ENCODE peak calls at places on chromosomes 6 and 20, in eight cellular contexts. One of them, this sample, is unnamed.

GRCh38 chr6:147078602-147079001 is 125.6 kb upstream of the STXBP5 start:
- DNase-seq in fibroblast of the aortic adventitia: no peak
- DNase-seq in cardiac fibroblast: no peak
- DNase-seq in WTC11: no peak
- DNase-seq in foreskin fibroblast: peak; percentile 31
- DNase-seq in lung: no peak
- DNase-seq in Calu3: no peak
- DNase-seq in epithelial cell of esophagus: no peak
- DNase-seq in this sample: no peak

GRCh38 chr6:10613077-10613476 is 81.3 kb downstream of the C6orf52 start:
- DNase-seq in lung: no peak
- DNase-seq in epithelial cell of esophagus: no peak
- DNase-seq in fibroblast of the aortic adventitia: peak; percentile 47
- DNase-seq in foreskin fibroblast: no peak
- DNase-seq in WTC11: no peak
- DNase-seq in Calu3: no peak
- DNase-seq in cardiac fibroblast: no peak
- DNase-seq in this sample: no peak

GRCh38 chr20:26163890-26164289 is 467.2 kb upstream of the ZNF337 start:
- DNase-seq in foreskin fibroblast: peak; percentile 52
- DNase-seq in cardiac fibroblast: peak; percentile 78
- DNase-seq in WTC11: no peak
- DNase-seq in epithelial cell of esophagus: peak; percentile 27
- DNase-seq in lung: no peak
- DNase-seq in Calu3: no peak
- DNase-seq in fibroblast of the aortic adventitia: peak; percentile 81
- DNase-seq in this sample: peak; percentile 76

GRCh38 chr6:118400582-118400981 is 147.5 kb upstream of the PLN start:
- DNase-seq in Calu3: no peak
- DNase-seq in lung: no peak
- DNase-seq in epithelial cell of esophagus: peak; percentile 22
- DNase-seq in foreskin fibroblast: no peak
- DNase-seq in fibroblast of the aortic adventitia: no peak
- DNase-seq in cardiac fibroblast: no peak
- DNase-seq in WTC11: no peak
- DNase-seq in this sample: no peak

GRCh38 chr6:53924821-53925422 is 130.1 kb downstream of the LRRC1 start:
- DNase-seq in foreskin fibroblast: no peak
- DNase-seq in WTC11: no peak
- DNase-seq in fibroblast of the aortic adventitia: no peak
- DNase-seq in cardiac fibroblast: no peak
- DNase-seq in Calu3: no peak
- DNase-seq in epithelial cell of esophagus: no peak
- DNase-seq in lung: no peak
- DNase-seq in this sample: no peak

GRCh38 chr20:63129991-63130653 is 85.8 kb downstream of the YTHDF1 start:
- DNase-seq in Calu3: no peak
- DNase-seq in epithelial cell of esophagus: no peak
- DNase-seq in lung: no peak
- DNase-seq in WTC11: peak; percentile 20
- DNase-seq in cardiac fibroblast: no peak
- DNase-seq in foreskin fibroblast: no peak
- DNase-seq in fibroblast of the aortic adventitia: no peak
- DNase-seq in this sample: no peak

GRCh38 chr6:142647436-142648389 is 297.3 kb downstream of the HIVEP2 start:
- DNase-seq in cardiac fibroblast: no peak
- DNase-seq in Calu3: no peak
- DNase-seq in lung: no peak
- DNase-seq in foreskin fibroblast: no peak
- DNase-seq in fibroblast of the aortic adventitia: no peak
- DNase-seq in WTC11: peak; percentile 20
- DNase-seq in epithelial cell of esophagus: no peak
- DNase-seq in this sample: peak; percentile 18

GRCh38 chr6:41941280-41942044 is at the start of gene CCND3:
- DNase-seq in Calu3: peak; percentile 96
- DNase-seq in WTC11: peak; percentile 81
- DNase-seq in epithelial cell of esophagus: peak; percentile 93
- DNase-seq in fibroblast of the aortic adventitia: peak; percentile 82
- DNase-seq in cardiac fibroblast: peak; percentile 93
- DNase-seq in lung: peak; percentile 91
- DNase-seq in foreskin fibroblast: peak; percentile 92
- DNase-seq in this sample: no peak

GRCh38 chr20:57392512-57393271 is 1.5 kb downstream of the RBM38 start:
- DNase-seq in fibroblast of the aortic adventitia: no peak
- DNase-seq in epithelial cell of esophagus: peak; percentile 29
- DNase-seq in cardiac fibroblast: no peak
- DNase-seq in lung: no peak
- DNase-seq in foreskin fibroblast: no peak
- DNase-seq in Calu3: no peak
- DNase-seq in WTC11: no peak
- DNase-seq in this sample: no peak

GRCh38 chr6:43308101-43308989 is at the start of gene CRIP3:
- DNase-seq in fibroblast of the aortic adventitia: peak; percentile 70
- DNase-seq in epithelial cell of esophagus: peak; percentile 31
- DNase-seq in cardiac fibroblast: peak; percentile 65
- DNase-seq in Calu3: peak; percentile 74
- DNase-seq in foreskin fibroblast: peak; percentile 12
- DNase-seq in lung: no peak
- DNase-seq in WTC11: peak; percentile 90
- DNase-seq in this sample: no peak
- TF ChIP-seq CTCF in fibroblast of the aortic adventitia: peak; percentile 33
- TF ChIP-seq CTCF in epithelial cell of esophagus: peak; percentile 32
- TF ChIP-seq CTCF in cardiac fibroblast: peak; percentile 47
- TF ChIP-seq CTCF in Calu3: peak; percentile 74
- TF ChIP-seq CTCF in foreskin fibroblast: no peak
- TF ChIP-seq CTCF in lung: no peak
- TF ChIP-seq CTCF in WTC11: no peak
- TF ChIP-seq CTCF in this sample: peak; percentile 48

GRCh38 chr20:14193885-14194284 is 143.5 kb downstream of the FLRT3 start:
- DNase-seq in foreskin fibroblast: no peak
- DNase-seq in WTC11: no peak
- DNase-seq in cardiac fibroblast: no peak
- DNase-seq in fibroblast of the aortic adventitia: no peak
- DNase-seq in epithelial cell of esophagus: peak; percentile 10
- DNase-seq in Calu3: no peak
- DNase-seq in lung: no peak
- DNase-seq in this sample: no peak

GRCh38 chr20:14193443-14193842 is 144.0 kb downstream of the FLRT3 start:
- DNase-seq in fibroblast of the aortic adventitia: no peak
- DNase-seq in epithelial cell of esophagus: peak; percentile 8
- DNase-seq in lung: no peak
- DNase-seq in cardiac fibroblast: no peak
- DNase-seq in foreskin fibroblast: no peak
- DNase-seq in Calu3: no peak
- DNase-seq in WTC11: no peak
- DNase-seq in this sample: no peak

GRCh38 chr20:14191559-14191958 is 145.9 kb downstream of the FLRT3 start:
- DNase-seq in lung: no peak
- DNase-seq in cardiac fibroblast: no peak
- DNase-seq in Calu3: no peak
- DNase-seq in epithelial cell of esophagus: no peak
- DNase-seq in WTC11: no peak
- DNase-seq in foreskin fibroblast: no peak
- DNase-seq in fibroblast of the aortic adventitia: no peak
- DNase-seq in this sample: no peak

DNA sequence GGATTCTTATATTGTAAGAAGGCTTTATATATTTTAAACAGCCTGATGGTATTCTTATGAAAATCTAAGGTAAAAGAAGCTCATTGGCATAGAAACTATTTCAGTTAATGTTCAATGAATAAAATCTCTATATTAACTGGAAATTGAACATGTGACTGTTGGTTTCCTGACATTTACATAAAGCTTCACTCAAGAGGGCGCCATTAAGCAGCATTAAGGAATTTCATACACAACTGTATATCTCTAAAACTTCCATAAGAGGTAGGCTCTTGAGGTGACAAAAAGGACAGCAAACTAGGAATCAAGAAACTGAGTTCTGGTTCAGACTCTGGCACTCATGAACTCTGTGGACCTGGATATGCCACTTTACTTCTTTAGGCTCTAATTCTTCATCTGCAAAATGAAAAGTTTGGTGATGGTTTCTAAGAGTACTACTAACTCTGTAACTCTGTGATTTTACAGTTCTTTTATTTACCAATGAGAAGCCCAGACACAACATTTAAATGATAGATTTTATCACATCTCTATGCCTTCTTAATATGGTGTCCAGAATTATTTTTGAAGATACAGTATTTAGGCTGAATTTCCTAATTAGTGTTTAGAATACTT is 147.5 kb downstream of the FLRT3 start:
- DNase-seq in epithelial cell of esophagus: peak; percentile 68
- DNase-seq in WTC11: no peak
- DNase-seq in Calu3: peak; percentile 12
- DNase-seq in cardiac fibroblast: peak; percentile 53
- DNase-seq in foreskin fibroblast: peak; percentile 32
- DNase-seq in fibroblast of the aortic adventitia: peak; percentile 76
- DNase-seq in lung: no peak
- DNase-seq in this sample: peak; percentile 2
- TF ChIP-seq CTCF in epithelial cell of esophagus: peak; percentile 55
- TF ChIP-seq CTCF in WTC11: no peak
- TF ChIP-seq CTCF in Calu3: no peak
- TF ChIP-seq CTCF in cardiac fibroblast: no peak
- TF ChIP-seq CTCF in foreskin fibroblast: peak; percentile 45
- TF ChIP-seq CTCF in fibroblast of the aortic adventitia: peak; percentile 57
- TF ChIP-seq CTCF in lung: no peak
- TF ChIP-seq CTCF in this sample: peak; percentile 47

DNA sequence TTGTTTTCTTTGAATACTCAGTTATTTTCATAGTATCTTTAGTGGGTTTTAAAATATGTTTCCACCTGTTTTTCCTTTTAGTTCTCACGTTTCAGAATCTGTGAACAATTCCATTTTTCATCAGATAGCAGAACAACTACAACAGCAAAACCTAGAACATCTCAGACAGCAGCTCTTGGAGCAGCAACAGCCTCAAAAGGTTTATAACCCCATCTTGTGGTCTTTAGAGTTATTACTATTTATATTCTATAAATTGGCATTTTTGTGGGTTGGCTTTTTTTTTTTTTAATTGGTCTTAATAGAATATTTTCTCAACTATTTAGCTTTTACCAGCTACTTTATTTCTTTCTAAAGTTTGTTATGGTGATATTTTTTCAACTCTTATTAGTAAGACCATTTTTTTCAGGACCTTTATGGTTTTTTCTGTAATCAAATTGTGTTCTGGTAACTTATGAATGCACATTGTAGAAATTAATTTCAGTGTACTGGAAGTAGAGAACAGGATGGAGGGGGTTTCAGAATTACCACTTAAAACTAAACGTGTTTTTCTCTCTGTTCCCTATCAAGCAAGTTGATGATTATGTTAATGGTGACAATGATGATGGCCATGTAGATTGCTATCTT is 72.2 kb downstream of the SCAF8 start:
- DNase-seq in fibroblast of the aortic adventitia: peak; percentile 78
- DNase-seq in foreskin fibroblast: peak; percentile 30
- DNase-seq in cardiac fibroblast: peak; percentile 80
- DNase-seq in epithelial cell of esophagus: peak; percentile 49
- DNase-seq in lung: no peak
- DNase-seq in Calu3: no peak
- DNase-seq in WTC11: no peak
- DNase-seq in this sample: no peak
- TF ChIP-seq CTCF in fibroblast of the aortic adventitia: peak; percentile 44
- TF ChIP-seq CTCF in foreskin fibroblast: peak; percentile 32
- TF ChIP-seq CTCF in cardiac fibroblast: peak; percentile 39
- TF ChIP-seq CTCF in epithelial cell of esophagus: peak; percentile 54
- TF ChIP-seq CTCF in lung: peak; percentile 21
- TF ChIP-seq CTCF in Calu3: no peak
- TF ChIP-seq CTCF in WTC11: no peak
- TF ChIP-seq CTCF in this sample: peak; percentile 17

GRCh38 chr6:22471369-22471690 is 98.0 kb upstream of the HDGFL1 start:
- DNase-seq in Calu3: no peak
- DNase-seq in WTC11: no peak
- DNase-seq in foreskin fibroblast: no peak
- DNase-seq in lung: no peak
- DNase-seq in fibroblast of the aortic adventitia: no peak
- DNase-seq in epithelial cell of esophagus: no peak
- DNase-seq in cardiac fibroblast: no peak
- DNase-seq in this sample: no peak
- TF ChIP-seq CTCF in Calu3: no peak
- TF ChIP-seq CTCF in WTC11: no peak
- TF ChIP-seq CTCF in foreskin fibroblast: no peak
- TF ChIP-seq CTCF in lung: no peak
- TF ChIP-seq CTCF in fibroblast of the aortic adventitia: no peak
- TF ChIP-seq CTCF in epithelial cell of esophagus: no peak
- TF ChIP-seq CTCF in cardiac fibroblast: no peak
- TF ChIP-seq CTCF in this sample: no peak

GRCh38 chr6:63507096-63507495 is 65.2 kb upstream of the LOC128125822 start:
- DNase-seq in cardiac fibroblast: no peak
- DNase-seq in foreskin fibroblast: no peak
- DNase-seq in WTC11: no peak
- DNase-seq in lung: no peak
- DNase-seq in fibroblast of the aortic adventitia: no peak
- DNase-seq in epithelial cell of esophagus: no peak
- DNase-seq in Calu3: no peak
- DNase-seq in this sample: no peak
- TF ChIP-seq CTCF in cardiac fibroblast: no peak
- TF ChIP-seq CTCF in foreskin fibroblast: no peak
- TF ChIP-seq CTCF in WTC11: no peak
- TF ChIP-seq CTCF in lung: no peak
- TF ChIP-seq CTCF in fibroblast of the aortic adventitia: no peak
- TF ChIP-seq CTCF in epithelial cell of esophagus: no peak
- TF ChIP-seq CTCF in Calu3: no peak
- TF ChIP-seq CTCF in this sample: no peak

DNA sequence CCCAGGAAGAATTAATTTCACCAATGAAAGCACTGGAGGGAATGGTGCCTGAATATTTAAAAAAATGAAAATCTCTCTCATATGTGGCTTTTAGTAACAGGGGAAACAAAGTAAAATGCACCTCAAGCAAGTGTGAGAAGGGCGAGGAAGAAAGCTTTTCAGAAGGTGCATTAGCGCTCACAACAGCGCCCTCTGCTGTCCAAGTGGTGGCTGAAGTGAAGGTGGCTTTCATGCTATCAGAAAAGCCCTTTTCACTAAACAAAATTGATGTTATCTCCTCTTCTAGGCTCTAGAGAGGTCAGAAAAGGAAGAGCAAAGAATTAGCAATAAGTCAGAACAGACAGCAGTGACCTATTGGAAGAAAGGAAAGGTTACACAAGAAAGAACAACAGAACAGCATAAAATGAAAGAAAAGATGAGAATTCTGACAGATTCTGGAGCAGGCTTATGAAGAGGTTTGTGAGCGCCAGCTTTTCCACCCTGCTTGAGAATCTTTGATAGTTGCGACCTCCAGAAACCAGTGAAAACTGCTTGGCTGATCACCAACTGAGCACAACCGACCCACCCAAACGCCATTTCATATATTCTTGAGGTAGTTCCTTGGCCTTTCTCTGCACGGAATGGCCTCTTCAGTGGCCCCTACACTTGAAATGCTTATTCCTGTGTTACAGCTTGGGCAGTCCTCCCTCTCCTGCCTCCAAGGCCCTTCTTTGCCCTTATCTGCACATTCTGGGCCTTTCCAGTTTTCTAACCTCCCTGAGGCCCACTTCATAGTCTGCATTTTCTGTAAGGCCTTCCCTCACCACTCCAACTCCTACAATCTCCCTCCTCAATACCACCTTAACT is 45.3 kb downstream of the SMLR1 start:
- DNase-seq in cardiac fibroblast: peak; percentile 62
- DNase-seq in epithelial cell of esophagus: peak; percentile 59
- DNase-seq in lung: peak; percentile 59
- DNase-seq in Calu3: peak; percentile 78
- DNase-seq in WTC11: peak; percentile 80
- DNase-seq in foreskin fibroblast: peak; percentile 39
- DNase-seq in fibroblast of the aortic adventitia: peak; percentile 69
- DNase-seq in this sample: no peak
- TF ChIP-seq CTCF in cardiac fibroblast: peak; percentile 90
- TF ChIP-seq CTCF in epithelial cell of esophagus: peak; percentile 99
- TF ChIP-seq CTCF in lung: peak; percentile 60
- TF ChIP-seq CTCF in Calu3: peak; percentile 89
- TF ChIP-seq CTCF in WTC11: peak; percentile 93
- TF ChIP-seq CTCF in foreskin fibroblast: peak; percentile 94
- TF ChIP-seq CTCF in fibroblast of the aortic adventitia: peak; percentile 96
- TF ChIP-seq CTCF in this sample: peak; percentile 94

This sample was measured in kidney epithelial cell.